ENCODE peak calls at places on chromosomes 4 and X, in four cellular contexts. Q is SK-N-SH, B is HCT116, T is HepG2. C is an unnamed sample.

GRCh38 chr4:40234519-40235039 is 37.7 kb downstream of the RHOH start:
- DNase-seq in Q (no peak), B (no peak), T (no peak), C (no peak)

GRCh38 chrX:119521246-119521645 is 44.0 kb downstream of the STEEP1 start:
- DNase-seq in Q (no peak), B (no peak), T (no peak), C (no peak)

GRCh38 chr4:92599044-92599443 is 295.3 kb downstream of the GRID2 start:
- DNase-seq in Q (no peak), B (no peak), T (no peak), C (peak)

GRCh38 chr4:169079942-169080827 is 70.1 kb upstream of the CBR4 start:
- DNase-seq in Q (peak), B (no peak), T (peak), C (no peak)

GRCh38 chr4:143346208-143346607 is 9.5 kb downstream of the GAB1 start:
- DNase-seq in Q (no peak), B (no peak), T (no peak), C (peak)

GRCh38 chrX:96394566-96394965 is 290.1 kb upstream of the DIAPH2 start:
- DNase-seq in Q (no peak), B (no peak), T (no peak), C (no peak)

GRCh38 chrX:8731579-8732395 is at the start of gene ANOS1:
- DNase-seq in Q (peak), B (no peak), T (no peak), C (peak)

GRCh38 chrX:31271615-31272471 is 200.0 kb upstream of the FTHL17 start:
- DNase-seq in Q (no peak), B (no peak), T (no peak), C (no peak)

DNA sequence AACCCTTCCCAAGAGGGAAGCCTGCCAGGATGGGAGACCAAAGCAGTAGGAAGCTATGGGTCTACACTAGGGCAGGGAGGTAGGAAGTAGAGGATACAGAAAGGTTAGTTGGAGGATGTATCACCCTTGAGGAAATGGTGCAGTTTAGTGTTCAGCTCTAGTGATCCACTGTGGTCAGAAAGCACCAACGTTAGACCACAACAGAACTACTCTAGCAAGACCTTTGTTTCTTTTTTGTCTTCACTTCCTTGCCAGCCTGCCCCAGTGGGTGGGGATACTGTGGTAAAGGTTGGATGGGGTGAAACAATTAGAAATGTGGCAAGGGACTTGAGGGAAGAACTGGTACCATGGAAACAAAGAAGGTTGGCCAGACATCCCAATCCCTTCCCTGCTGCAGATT is 83.3 kb downstream of the DDIT4L start:
- DNase-seq in Q (no peak), B (no peak), T (no peak), C (no peak)
- TF ChIP-seq JUND in Q (no peak), B (no peak), T (no peak), C (no peak)

DNA sequence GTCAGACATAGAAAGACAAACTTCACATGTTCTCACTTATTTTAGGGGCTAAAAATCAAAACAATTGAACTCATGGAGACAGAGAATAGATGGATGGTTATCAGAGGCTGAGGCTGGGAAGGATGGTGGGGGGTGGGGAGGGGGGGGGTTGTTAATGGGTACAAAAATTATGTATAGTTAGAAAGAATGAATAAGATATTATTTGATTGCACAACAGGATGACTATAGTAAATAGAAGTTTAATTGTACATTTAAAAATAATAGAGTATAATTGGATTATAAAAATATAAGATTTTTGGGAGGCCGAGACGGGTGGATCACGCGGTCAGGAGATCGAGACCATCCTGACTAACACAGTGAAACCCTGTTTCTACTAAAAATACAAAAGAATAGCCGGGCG is 33.3 kb downstream of the CORIN start:
- DNase-seq in Q (no peak), B (no peak), T (no peak), C (no peak)
- TF ChIP-seq JUND in Q (no peak), B (no peak), T (no peak), C (no peak)

DNA sequence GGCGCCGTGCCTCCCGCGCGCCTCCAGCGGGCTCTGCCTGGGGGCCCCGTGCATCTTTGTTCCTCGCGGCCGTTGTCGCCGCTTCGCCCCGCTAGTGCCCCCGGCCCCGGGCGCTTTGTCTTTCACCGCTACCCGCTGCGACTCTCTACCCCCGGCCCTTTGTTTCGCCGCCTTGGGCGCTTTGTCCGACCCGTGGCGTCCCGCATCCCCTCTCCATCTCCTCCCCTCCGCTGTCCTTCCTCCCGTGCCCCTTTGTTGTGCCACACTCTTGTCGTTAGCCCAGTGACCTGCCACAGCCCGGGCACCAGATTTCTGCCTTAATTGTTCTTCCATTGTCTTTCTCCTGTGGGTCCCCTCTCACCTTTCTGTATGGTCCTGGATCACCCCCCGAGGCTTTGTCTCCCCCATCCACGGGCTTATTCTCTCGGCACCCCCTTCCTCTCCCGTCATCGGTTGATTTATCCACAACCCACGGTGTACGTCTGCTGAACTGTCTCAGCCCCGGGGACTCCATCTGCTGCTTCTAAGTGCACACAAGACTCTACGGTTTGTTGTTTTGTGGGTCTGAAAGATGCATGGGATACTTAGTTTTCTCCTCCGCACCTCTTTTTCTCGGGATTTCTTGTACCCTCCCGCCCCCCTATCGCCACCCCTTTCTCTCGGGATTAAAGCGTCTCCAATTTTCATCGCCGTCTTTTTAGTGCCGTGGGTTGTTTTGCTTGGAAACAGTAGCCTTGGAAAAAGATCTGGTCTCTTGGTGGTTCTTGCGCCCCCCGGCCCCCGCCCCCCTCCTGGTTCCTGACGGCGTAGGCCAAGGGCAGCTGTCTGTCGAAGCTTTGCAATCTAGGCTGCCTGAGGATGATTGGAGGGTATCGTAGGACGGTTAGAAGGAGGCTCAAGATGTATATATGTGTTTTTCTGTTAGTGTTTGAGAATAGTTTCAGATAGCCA is 787 bp downstream of the RBPJ start:
- DNase-seq in Q (peak), B (no peak), T (peak), C (peak)
- TF ChIP-seq JUND in Q (no peak), B (no peak), T (no peak), C (no peak)

GRCh38 chr4:78551420-78552351 is at the start of gene ANXA3:
- DNase-seq in Q (peak), B (no peak), T (no peak), C (peak)
- TF ChIP-seq JUND in Q (no peak), B (peak), T (no peak), C (no peak)

DNA sequence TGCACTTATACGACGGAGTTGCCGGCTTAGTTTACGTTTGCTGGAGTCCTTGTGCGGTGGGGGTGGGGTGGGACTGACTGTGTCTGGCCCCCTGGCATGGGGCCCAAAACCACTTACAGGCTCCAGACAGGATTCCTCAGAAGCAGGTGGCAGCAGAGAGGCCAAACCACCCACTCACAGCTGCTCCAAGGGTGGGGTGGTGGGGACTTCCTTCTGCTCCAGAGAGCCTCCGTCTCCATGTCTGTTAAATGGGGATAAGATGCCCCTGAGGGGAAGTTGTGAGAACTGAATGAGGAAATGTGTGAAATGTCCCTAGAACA is 36.7 kb downstream of the PSAPL1 start:
- DNase-seq in Q (peak), B (no peak), T (no peak), C (no peak)
- TF ChIP-seq JUND in Q (no peak), B (no peak), T (no peak), C (no peak)

DNA sequence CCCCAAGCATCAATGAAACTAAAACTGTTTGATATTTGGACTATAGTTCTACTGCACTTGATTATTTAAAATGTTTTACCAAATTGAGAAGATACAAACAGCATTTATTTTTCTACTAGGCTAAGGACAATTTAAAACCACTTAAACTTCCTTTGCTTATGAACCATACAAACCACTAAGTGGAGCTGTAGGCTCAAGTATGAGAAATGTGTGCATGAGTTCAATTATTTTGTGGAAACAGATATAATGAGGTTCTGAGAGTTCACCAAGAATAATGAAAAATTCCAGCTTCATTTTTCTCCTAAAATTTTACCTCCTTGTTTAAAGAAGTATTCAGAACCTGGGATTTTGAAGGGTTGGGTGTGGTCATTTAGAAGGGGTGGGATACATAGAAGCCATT is 63.1 kb downstream of the SERPINA7 start:
- DNase-seq in Q (no peak), B (peak), T (peak), C (peak)
- TF ChIP-seq JUND in Q (no peak), B (no peak), T (no peak), C (no peak)

DNA sequence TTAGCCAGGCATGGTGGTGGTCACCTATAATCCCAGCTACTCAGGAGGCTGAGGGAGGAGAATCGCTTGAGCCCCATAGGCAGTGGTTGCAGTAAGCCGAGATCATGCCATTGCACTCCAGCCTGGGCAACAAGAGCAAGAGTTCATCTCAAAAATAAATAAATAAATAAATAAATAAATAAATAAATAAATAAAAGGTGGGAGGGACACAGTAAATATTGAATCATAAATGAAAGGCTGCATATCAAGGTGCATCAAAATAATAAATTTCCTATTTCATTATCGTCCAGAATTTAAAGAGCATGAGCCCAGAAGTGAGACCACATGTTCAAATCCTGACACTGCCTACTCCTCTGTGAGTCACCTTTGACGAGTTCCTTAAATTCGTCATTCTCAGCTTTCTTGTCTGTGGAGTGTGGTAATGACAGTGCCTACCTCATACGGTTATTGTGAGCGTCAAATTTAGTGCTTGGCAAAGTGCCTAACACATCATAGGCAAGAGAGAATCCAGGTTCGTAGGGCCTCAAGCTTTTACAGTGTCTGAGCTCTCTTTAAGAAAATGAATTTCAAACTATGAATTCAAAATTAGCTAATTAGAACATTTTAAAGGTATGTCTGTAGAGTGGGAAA is 49.9 kb downstream of the IL15 start:
- DNase-seq in Q (no peak), B (peak), T (no peak), C (no peak)
- TF ChIP-seq JUND in Q (no peak), B (peak), T (no peak), C (no peak)

DNA sequence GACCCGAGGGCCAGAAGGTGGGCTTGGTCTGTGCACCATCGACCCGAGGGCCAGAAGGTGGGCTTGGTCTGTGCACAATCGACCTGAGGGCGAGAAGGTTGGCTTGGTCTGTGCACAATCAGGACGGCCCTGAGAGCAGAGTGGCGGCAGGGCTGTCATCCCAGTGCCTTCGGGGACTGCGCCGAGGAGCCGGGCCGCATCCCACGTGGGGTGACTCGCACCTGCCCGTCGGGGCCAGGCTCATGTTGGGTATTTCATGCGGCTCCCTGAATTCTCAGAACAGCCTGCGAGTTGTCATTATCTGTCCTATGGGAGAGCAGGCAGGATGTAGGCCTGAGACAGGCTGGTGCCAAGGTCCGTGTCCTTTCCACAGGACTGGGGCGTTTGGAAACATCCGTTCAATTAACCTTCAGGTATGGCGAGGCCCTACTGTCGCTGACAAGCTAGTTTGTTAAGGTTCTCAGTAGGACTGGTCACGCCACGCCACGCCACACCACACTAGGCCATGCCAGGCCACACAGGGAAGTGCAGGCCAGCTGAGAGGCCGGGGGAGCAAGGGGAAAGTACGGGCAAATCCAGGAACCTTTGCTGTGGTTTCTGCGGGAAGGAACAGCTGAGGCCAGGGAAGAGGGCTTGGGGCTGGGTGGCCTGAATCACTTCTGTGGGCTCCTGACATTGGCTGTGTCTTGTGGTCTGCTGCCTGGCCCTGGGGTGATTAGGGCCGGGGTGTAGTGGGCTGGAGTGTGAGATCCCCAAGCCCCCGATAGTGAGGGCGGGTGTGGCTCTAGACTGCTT is 182.9 kb downstream of the AFAP1 start:
- DNase-seq in Q (no peak), B (no peak), T (no peak), C (no peak)
- TF ChIP-seq JUND in Q (no peak), B (no peak), T (no peak), C (no peak)